ENCODE peak calls at places on chromosomes 6 and 20, in six cellular contexts. J is A549, Y is GM23248, O is left lung, D is lung, U is stomach. G is an unnamed sample.

GRCh38 chr6:292506-293184 is 358 bp downstream of the DUSP22 start:
- DNase-seq in U (peak; percentile 79), D (peak; percentile 85), O (peak; percentile 88), Y (peak; percentile 71), J (peak; percentile 19), G (peak; percentile 74)

GRCh38 chr6:117264487-117265424 is 602 bp upstream of the VGLL2 start:
- DNase-seq in Y (peak; percentile 55), D (no peak), J (peak; percentile 4), O (no peak), U (no peak), G (no peak)

GRCh38 chr6:26243742-26244141 is 121.3 kb upstream of the BTN3A2 start:
- DNase-seq in D (no peak), U (no peak), Y (no peak), O (no peak), J (no peak), G (no peak)

GRCh38 chr6:47334334-47334733 is 24.6 kb upstream of the TNFRSF21 start:
- DNase-seq in Y (no peak), U (no peak), D (no peak), O (no peak), J (no peak), G (no peak)

GRCh38 chr6:146028835-146029572 is at the start of gene GRM1:
- DNase-seq in Y (no peak), D (no peak), O (no peak), J (no peak), U (no peak), G (no peak)

GRCh38 chr6:126252154-126252553 is 87.8 kb upstream of the CENPW start:
- DNase-seq in O (no peak), J (no peak), U (no peak), Y (no peak), D (no peak), G (no peak)

GRCh38 chr20:51563597-51564332 is 21.2 kb upstream of the NFATC2 start:
- DNase-seq in J (peak; percentile 81), U (peak; percentile 37), O (peak; percentile 70), D (peak; percentile 36), Y (peak; percentile 90), G (peak; percentile 64)

GRCh38 chr6:158018851-158019361 is 37.2 kb downstream of the SYNJ2 start:
- DNase-seq in O (no peak), Y (peak; percentile 53), U (no peak), J (no peak), D (no peak), G (no peak)

GRCh38 chr6:152248987-152249386 is 388.2 kb downstream of the SYNE1 start:
- DNase-seq in Y (no peak), D (no peak), J (no peak), U (no peak), O (no peak), G (no peak)

GRCh38 chr6:31161216-31162126 is 3.1 kb downstream of the TCF19 start:
- DNase-seq in Y (no peak), O (no peak), U (no peak), D (no peak), J (no peak), G (no peak)

GRCh38 chr20:2705931-2706645 is 13.5 kb downstream of the EBF4 start:
- DNase-seq in Y (no peak), J (no peak), O (no peak), U (no peak), D (peak; percentile 22), G (no peak)

GRCh38 chr20:62955519-62956386 is 3.2 kb downstream of the SLC17A9 start:
- DNase-seq in D (no peak), U (peak; percentile 76), J (no peak), Y (no peak), O (no peak), G (no peak)

GRCh38 chr20:62957136-62958117 is 4.9 kb downstream of the SLC17A9 start:
- DNase-seq in U (no peak), Y (no peak), D (no peak), J (no peak), O (no peak), G (no peak)

GRCh38 chr20:62953839-62954703 is 1.6 kb downstream of the SLC17A9 start:
- DNase-seq in Y (peak; percentile 92), J (no peak), D (peak; percentile 64), O (peak; percentile 90), U (peak; percentile 75), G (peak; percentile 59)

GRCh38 chr20:62958388-62959100 is 6.0 kb downstream of the SLC17A9 start:
- DNase-seq in Y (no peak), J (no peak), O (no peak), D (no peak), U (no peak), G (no peak)

GRCh38 chr20:62956387-62957135 is 4.1 kb downstream of the SLC17A9 start:
- DNase-seq in J (no peak), D (no peak), U (no peak), O (no peak), Y (no peak), G (no peak)
- H3K4me1 ChIP-seq in J (peaks cover 9% of the 10 kb centered on the region), D (peaks cover 9% of the 10 kb centered on the region), U (peaks cover 51% of the 10 kb centered on the region), O (peaks cover 17% of the 10 kb centered on the region), Y (peaks cover 7% of the 10 kb centered on the region), G (peaks cover 18% of the 10 kb centered on the region)

GRCh38 chr20:53867741-53868351 is 202.5 kb downstream of the BCAS1 start:
- DNase-seq in J (no peak), D (no peak), Y (no peak), O (no peak), U (no peak), G (no peak)
- H3K4me1 ChIP-seq in J (peaks cover 81% of the 10 kb centered on the region), D (peaks cover 8% of the 10 kb centered on the region), Y (peaks cover 47% of the 10 kb centered on the region), O (peaks cover 15% of the 10 kb centered on the region), U (peaks cover 85% of the 10 kb centered on the region), G (no peaks in the 10 kb centered on the region)

GRCh38 chr20:31567380-31567720 is 37.7 kb upstream of the ID1 start:
- DNase-seq in O (no peak), J (no peak), Y (no peak), D (no peak), U (no peak), G (no peak)

GRCh38 chr20:31570021-31570463 is 35.0 kb upstream of the ID1 start:
- DNase-seq in J (no peak), U (no peak), O (no peak), D (no peak), Y (peak; percentile 62), G (no peak)

GRCh38 chr20:31568041-31568731 is 36.9 kb upstream of the ID1 start:
- DNase-seq in J (no peak), Y (peak; percentile 44), D (no peak), O (no peak), U (no peak), G (no peak)

GRCh38 chr20:31569163-31570020 is 35.7 kb upstream of the ID1 start:
- DNase-seq in D (peak; percentile 42), Y (peak; percentile 80), J (no peak), O (no peak), U (peak; percentile 68), G (peak; percentile 39)

GRCh38 chr20:31568773-31569162 is 36.3 kb upstream of the ID1 start:
- DNase-seq in Y (no peak), U (no peak), J (no peak), D (no peak), O (no peak), G (no peak)
- H3K4me1 ChIP-seq in Y (peaks cover 50% of the 10 kb centered on the region), U (peaks cover 75% of the 10 kb centered on the region), J (peaks cover 71% of the 10 kb centered on the region), D (no peaks in the 10 kb centered on the region), O (peaks cover 10% of the 10 kb centered on the region), G (peaks cover 30% of the 10 kb centered on the region)

GRCh38 chr6:166258854-166259276 is 49.3 kb downstream of the PRR18 start:
- DNase-seq in Y (no peak), O (peak; percentile 79), D (peak; percentile 59), J (no peak), U (no peak), G (peak; percentile 36)
- H3K4me1 ChIP-seq in Y (no peaks in the 10 kb centered on the region), O (no peaks in the 10 kb centered on the region), D (no peaks in the 10 kb centered on the region), J (no peaks in the 10 kb centered on the region), U (peaks cover 3% of the 10 kb centered on the region), G (no peaks in the 10 kb centered on the region)

GRCh38 chr6:138597336-138597735 is 98.0 kb upstream of the NHSL1 start:
- DNase-seq in Y (no peak), J (no peak), O (no peak), D (no peak), U (no peak), G (no peak)
- H3K4me1 ChIP-seq in Y (peaks cover 33% of the 10 kb centered on the region), J (peaks cover 17% of the 10 kb centered on the region), O (no peaks in the 10 kb centered on the region), D (no peaks in the 10 kb centered on the region), U (peaks cover 20% of the 10 kb centered on the region), G (peaks cover 17% of the 10 kb centered on the region)

GRCh38 chr20:33858666-33859065 is 47.5 kb downstream of the CHMP4B start:
- DNase-seq in J (no peak), U (no peak), Y (no peak), O (no peak), D (no peak), G (no peak)
- H3K4me1 ChIP-seq in J (peaks cover 18% of the 10 kb centered on the region), U (peaks cover 32% of the 10 kb centered on the region), Y (no peaks in the 10 kb centered on the region), O (no peaks in the 10 kb centered on the region), D (no peaks in the 10 kb centered on the region), G (no peaks in the 10 kb centered on the region)

GRCh38 chr6:139325686-139326085 is 33.9 kb upstream of the TXLNB start:
- DNase-seq in O (no peak), J (no peak), D (no peak), U (no peak), Y (no peak), G (no peak)

GRCh38 chr6:139329224-139329623 is 37.4 kb upstream of the TXLNB start:
- DNase-seq in O (no peak), J (no peak), D (no peak), U (no peak), Y (no peak), G (no peak)

GRCh38 chr6:139323511-139324445 is 32.0 kb upstream of the TXLNB start:
- DNase-seq in O (peak; percentile 81), J (no peak), Y (peak; percentile 69), U (peak; percentile 60), D (peak; percentile 77), G (peak; percentile 76)

GRCh38 chr6:139327038-139327437 is 35.2 kb upstream of the TXLNB start:
- DNase-seq in Y (no peak), J (no peak), U (no peak), O (no peak), D (no peak), G (no peak)

DNA sequence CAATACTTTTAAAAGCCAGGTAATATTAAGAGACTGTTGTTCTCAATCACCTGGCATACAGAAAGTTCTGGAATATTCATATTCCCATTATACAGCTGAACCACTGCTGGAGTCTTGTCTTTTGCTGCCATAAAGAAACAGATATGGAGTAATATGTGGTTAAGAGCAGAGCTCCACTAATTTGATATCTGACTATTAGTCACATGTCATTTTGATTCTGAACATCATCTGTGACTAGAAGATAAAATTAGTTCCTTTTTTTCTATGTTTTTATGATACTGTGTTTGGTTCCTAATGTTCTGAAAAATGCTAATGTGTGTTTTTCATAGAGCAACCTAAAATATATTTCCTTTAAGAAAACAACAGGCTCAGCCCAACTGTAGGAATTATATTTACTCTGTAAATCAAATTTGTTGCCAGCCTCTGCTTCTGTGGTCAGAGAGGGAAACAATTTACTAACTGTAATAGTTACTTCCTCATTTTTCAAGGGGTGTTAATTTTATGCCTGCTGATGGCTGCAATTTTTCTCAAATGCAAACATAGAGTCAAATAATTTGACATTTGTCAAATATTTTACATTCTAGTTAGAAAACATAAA is 33.3 kb upstream of the TXLNB start:
- DNase-seq in O (no peak), D (no peak), U (no peak), J (no peak), Y (no peak), G (no peak)
- H3K4me1 ChIP-seq in O (peaks cover 10% of the 10 kb centered on the region), D (no peaks in the 10 kb centered on the region), U (peaks cover 8% of the 10 kb centered on the region), J (peaks cover 2% of the 10 kb centered on the region), Y (no peaks in the 10 kb centered on the region), G (no peaks in the 10 kb centered on the region)